ENCODE peak calls at places on chromosomes 13 and 19, in five cellular contexts. One of them, this sample, is unnamed.

GRCh38 chr13:28137556-28137955 is 789 bp upstream of the PAN3 start:
- DNase-seq in stimulated activated effector memory CD8-positive, alpha-beta T cell treated with anti-CD3 and anti-CD28 coated beads, Interleukin-12 subunit alpha, Interleukin-12 subunit beta, amount 100 ng/mL, for 72 hours: no peak
- DNase-seq in iPS DF 19.7: no peak
- DNase-seq in DMS53: peak
- DNase-seq in omental fat pad: no peak
- DNase-seq in this sample: peak

GRCh38 chr19:48424694-48425219 is 21.0 kb upstream of the GRWD1 start:
- DNase-seq in stimulated activated effector memory CD8-positive, alpha-beta T cell treated with anti-CD3 and anti-CD28 coated beads, Interleukin-12 subunit alpha, Interleukin-12 subunit beta, amount 100 ng/mL, for 72 hours: no peak
- DNase-seq in iPS DF 19.7: no peak
- DNase-seq in DMS53: peak
- DNase-seq in omental fat pad: no peak
- DNase-seq in this sample: no peak

GRCh38 chr19:47210689-47211316 is 20.2 kb downstream of the BBC3 start:
- DNase-seq in stimulated activated effector memory CD8-positive, alpha-beta T cell treated with anti-CD3 and anti-CD28 coated beads, Interleukin-12 subunit alpha, Interleukin-12 subunit beta, amount 100 ng/mL, for 72 hours: peak
- DNase-seq in iPS DF 19.7: no peak
- DNase-seq in DMS53: peak
- DNase-seq in omental fat pad: peak
- DNase-seq in this sample: peak

GRCh38 chr13:49587311-49587847 is 2.0 kb upstream of the RCBTB1 start:
- DNase-seq in stimulated activated effector memory CD8-positive, alpha-beta T cell treated with anti-CD3 and anti-CD28 coated beads, Interleukin-12 subunit alpha, Interleukin-12 subunit beta, amount 100 ng/mL, for 72 hours: no peak
- DNase-seq in iPS DF 19.7: no peak
- DNase-seq in DMS53: peak
- DNase-seq in omental fat pad: no peak
- DNase-seq in this sample: no peak

GRCh38 chr13:49210114-49210513 is 10.0 kb upstream of the MLNR start:
- DNase-seq in stimulated activated effector memory CD8-positive, alpha-beta T cell treated with anti-CD3 and anti-CD28 coated beads, Interleukin-12 subunit alpha, Interleukin-12 subunit beta, amount 100 ng/mL, for 72 hours: no peak
- DNase-seq in iPS DF 19.7: no peak
- DNase-seq in DMS53: no peak
- DNase-seq in omental fat pad: no peak
- DNase-seq in this sample: no peak

GRCh38 chr13:52353116-52353718 is 52.8 kb downstream of the THSD1 start:
- DNase-seq in stimulated activated effector memory CD8-positive, alpha-beta T cell treated with anti-CD3 and anti-CD28 coated beads, Interleukin-12 subunit alpha, Interleukin-12 subunit beta, amount 100 ng/mL, for 72 hours: no peak
- DNase-seq in iPS DF 19.7: no peak
- DNase-seq in DMS53: no peak
- DNase-seq in omental fat pad: no peak
- DNase-seq in this sample: no peak

GRCh38 chr13:110055089-110055488 is 251.9 kb downstream of the COL4A1 start:
- DNase-seq in stimulated activated effector memory CD8-positive, alpha-beta T cell treated with anti-CD3 and anti-CD28 coated beads, Interleukin-12 subunit alpha, Interleukin-12 subunit beta, amount 100 ng/mL, for 72 hours: no peak
- DNase-seq in iPS DF 19.7: no peak
- DNase-seq in DMS53: no peak
- DNase-seq in omental fat pad: no peak
- DNase-seq in this sample: no peak

GRCh38 chr19:13121551-13122274 is 3.6 kb downstream of the NACC1 start:
- DNase-seq in stimulated activated effector memory CD8-positive, alpha-beta T cell treated with anti-CD3 and anti-CD28 coated beads, Interleukin-12 subunit alpha, Interleukin-12 subunit beta, amount 100 ng/mL, for 72 hours: peak
- DNase-seq in iPS DF 19.7: no peak
- DNase-seq in DMS53: no peak
- DNase-seq in omental fat pad: no peak
- DNase-seq in this sample: no peak

GRCh38 chr13:32804673-32805260 is 211.5 kb upstream of the KL start:
- DNase-seq in stimulated activated effector memory CD8-positive, alpha-beta T cell treated with anti-CD3 and anti-CD28 coated beads, Interleukin-12 subunit alpha, Interleukin-12 subunit beta, amount 100 ng/mL, for 72 hours: no peak
- DNase-seq in iPS DF 19.7: no peak
- DNase-seq in DMS53: peak
- DNase-seq in omental fat pad: no peak
- DNase-seq in this sample: peak

GRCh38 chr19:14023404-14024235 is 4.3 kb upstream of the RLN3 start:
- DNase-seq in stimulated activated effector memory CD8-positive, alpha-beta T cell treated with anti-CD3 and anti-CD28 coated beads, Interleukin-12 subunit alpha, Interleukin-12 subunit beta, amount 100 ng/mL, for 72 hours: no peak
- DNase-seq in iPS DF 19.7: no peak
- DNase-seq in DMS53: peak
- DNase-seq in omental fat pad: no peak
- DNase-seq in this sample: peak

GRCh38 chr13:74026753-74027152 is 107.5 kb downstream of the KLF12 start:
- DNase-seq in stimulated activated effector memory CD8-positive, alpha-beta T cell treated with anti-CD3 and anti-CD28 coated beads, Interleukin-12 subunit alpha, Interleukin-12 subunit beta, amount 100 ng/mL, for 72 hours: peak
- DNase-seq in iPS DF 19.7: peak
- DNase-seq in DMS53: peak
- DNase-seq in omental fat pad: no peak
- DNase-seq in this sample: peak

GRCh38 chr19:40279120-40279551 is 6.0 kb downstream of the AKT2 start:
- DNase-seq in stimulated activated effector memory CD8-positive, alpha-beta T cell treated with anti-CD3 and anti-CD28 coated beads, Interleukin-12 subunit alpha, Interleukin-12 subunit beta, amount 100 ng/mL, for 72 hours: no peak
- DNase-seq in iPS DF 19.7: no peak
- DNase-seq in DMS53: no peak
- DNase-seq in omental fat pad: no peak
- DNase-seq in this sample: no peak

GRCh38 chr19:38733493-38734175 is 10.6 kb downstream of the CAPN12 start:
- DNase-seq in stimulated activated effector memory CD8-positive, alpha-beta T cell treated with anti-CD3 and anti-CD28 coated beads, Interleukin-12 subunit alpha, Interleukin-12 subunit beta, amount 100 ng/mL, for 72 hours: no peak
- DNase-seq in iPS DF 19.7: no peak
- DNase-seq in DMS53: peak
- DNase-seq in omental fat pad: no peak
- DNase-seq in this sample: no peak

GRCh38 chr19:43445426-43445825 is 20.0 kb downstream of the LYPD3 start:
- DNase-seq in stimulated activated effector memory CD8-positive, alpha-beta T cell treated with anti-CD3 and anti-CD28 coated beads, Interleukin-12 subunit alpha, Interleukin-12 subunit beta, amount 100 ng/mL, for 72 hours: no peak
- DNase-seq in iPS DF 19.7: no peak
- DNase-seq in DMS53: no peak
- DNase-seq in omental fat pad: no peak
- DNase-seq in this sample: no peak

GRCh38 chr13:99893567-99893966 is 78.0 kb downstream of the ZIC5 start:
- DNase-seq in stimulated activated effector memory CD8-positive, alpha-beta T cell treated with anti-CD3 and anti-CD28 coated beads, Interleukin-12 subunit alpha, Interleukin-12 subunit beta, amount 100 ng/mL, for 72 hours: no peak
- DNase-seq in iPS DF 19.7: no peak
- DNase-seq in DMS53: no peak
- DNase-seq in omental fat pad: no peak
- DNase-seq in this sample: no peak

GRCh38 chr19:17997969-17998826 is 9.8 kb upstream of the ARRDC2 start:
- DNase-seq in stimulated activated effector memory CD8-positive, alpha-beta T cell treated with anti-CD3 and anti-CD28 coated beads, Interleukin-12 subunit alpha, Interleukin-12 subunit beta, amount 100 ng/mL, for 72 hours: no peak
- DNase-seq in iPS DF 19.7: no peak
- DNase-seq in DMS53: peak
- DNase-seq in omental fat pad: no peak
- DNase-seq in this sample: no peak

This sample was measured in NCI-H146.